ENCODE peak calls at places on chromosome 4, in five cellular contexts. A is AG04450, M is Caco-2, X is SJSA1, R is fibroblast of lung. Y is an unnamed sample. For H3K27me3, the result is how much of the 10 kb centered on the place peaks cover.

GRCh38 chr4:78953231-78953630 is 14.0 kb upstream of the PAQR3 start:
- DNase-seq in A (no peak), M (no peak), X (no peak), R (no peak), Y (no peak)

GRCh38 chr4:2337131-2337723 is 75.3 kb upstream of the MXD4 start:
- DNase-seq in A (no peak), M (no peak), X (no peak), R (no peak), Y (no peak)

GRCh38 chr4:37678624-37679023 is 7.6 kb downstream of the RELL1 start:
- DNase-seq in A (no peak), M (no peak), X (no peak), R (no peak), Y (no peak)

GRCh38 chr4:42649870-42650269 is 7.0 kb downstream of the ATP8A1 start:
- DNase-seq in A (no peak), M (no peak), X (no peak), R (no peak), Y (no peak)

GRCh38 chr4:118765399-118765798 is 70.5 kb downstream of the SEC24D start:
- DNase-seq in A (peak), M (no peak), X (no peak), R (peak), Y (no peak)

GRCh38 chr4:33013280-33013679 is 2293.1 kb downstream of the PCDH7 start:
- DNase-seq in A (no peak), M (no peak), X (no peak), R (no peak), Y (no peak)

GRCh38 chr4:2416564-2417195 is 1.8 kb downstream of the ZFYVE28 start:
- DNase-seq in A (no peak), M (no peak), X (no peak), R (no peak), Y (peak)

GRCh38 chr4:75948822-75949444 is 8.1 kb upstream of the NAAA start:
- DNase-seq in A (no peak), M (no peak), X (no peak), R (no peak), Y (no peak)

GRCh38 chr4:177986236-177986635 is 544.0 kb upstream of the AGA start:
- DNase-seq in A (no peak), M (no peak), X (no peak), R (no peak), Y (no peak)
- H3K27me3 ChIP-seq in A (under half), M (under half), X (under half), R (under half), Y (under half)

GRCh38 chr4:139556735-139557505 is 901 bp upstream of the SETD7 start:
- DNase-seq in A (no peak), M (peak), X (peak), R (no peak), Y (no peak)
- H3K27me3 ChIP-seq in A (under half), M (under half), X (under half), R (under half), Y (under half)

DNA sequence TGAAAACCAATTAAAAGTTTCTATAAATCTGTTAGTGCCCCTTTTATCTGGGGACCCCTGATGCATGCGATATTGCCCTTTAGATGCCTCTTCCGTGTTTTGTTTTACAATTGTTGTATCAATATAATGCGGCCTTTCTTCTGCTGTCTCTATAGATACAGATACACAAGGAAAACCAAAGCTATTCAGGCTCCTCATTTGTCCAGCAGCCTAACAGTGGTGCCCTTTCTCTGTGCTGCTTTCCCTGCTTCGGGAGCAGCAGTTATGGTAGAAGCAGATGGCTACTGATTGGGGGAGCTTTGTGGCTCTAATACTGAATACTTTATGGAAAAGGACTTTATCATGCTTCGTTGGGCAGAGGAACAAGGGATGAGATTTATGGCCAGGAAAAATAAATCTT is 10.6 kb upstream of the PRDM8 start:
- DNase-seq in A (no peak), M (no peak), X (no peak), R (no peak), Y (no peak)
- H3K27me3 ChIP-seq in A (under half), M (under half), X (under half), R (under half), Y (half or more)

GRCh38 chr4:820230-821172 is 5.4 kb downstream of the CPLX1 start:
- DNase-seq in A (no peak), M (no peak), X (no peak), R (no peak), Y (no peak)
- H3K27me3 ChIP-seq in A (half or more), M (under half), X (under half), R (under half), Y (under half)

GRCh38 chr4:1012031-1012739 is 759 bp downstream of the FGFRL1 start:
- DNase-seq in A (no peak), M (peak), X (no peak), R (no peak), Y (no peak)

GRCh38 chr4:1011022-1011694 is at the start of gene FGFRL1:
- DNase-seq in A (peak), M (peak), X (peak), R (peak), Y (peak)

GRCh38 chr4:1015179-1015578 is 3.8 kb downstream of the FGFRL1 start:
- DNase-seq in A (no peak), M (no peak), X (no peak), R (no peak), Y (no peak)

GRCh38 chr4:1014395-1015167 is 3.2 kb downstream of the FGFRL1 start:
- DNase-seq in A (no peak), M (no peak), X (no peak), R (no peak), Y (no peak)

GRCh38 chr4:1013225-1014073 is 2.0 kb downstream of the FGFRL1 start:
- DNase-seq in A (no peak), M (no peak), X (no peak), R (no peak), Y (no peak)
- H3K27me3 ChIP-seq in A (under half), M (under half), X (under half), R (under half), Y (under half)

GRCh38 chr4:7190278-7190594 is 2.1 kb upstream of the SORCS2 start:
- DNase-seq in A (no peak), M (no peak), X (no peak), R (no peak), Y (no peak)
- H3K27me3 ChIP-seq in A (half or more), M (under half), X (under half), R (under half), Y (under half)

GRCh38 chr4:825969-826330 is at the start of gene CPLX1:
- DNase-seq in A (no peak), M (peak), X (no peak), R (no peak), Y (no peak)
- H3K27me3 ChIP-seq in A (half or more), M (under half), X (under half), R (under half), Y (half or more)

DNA sequence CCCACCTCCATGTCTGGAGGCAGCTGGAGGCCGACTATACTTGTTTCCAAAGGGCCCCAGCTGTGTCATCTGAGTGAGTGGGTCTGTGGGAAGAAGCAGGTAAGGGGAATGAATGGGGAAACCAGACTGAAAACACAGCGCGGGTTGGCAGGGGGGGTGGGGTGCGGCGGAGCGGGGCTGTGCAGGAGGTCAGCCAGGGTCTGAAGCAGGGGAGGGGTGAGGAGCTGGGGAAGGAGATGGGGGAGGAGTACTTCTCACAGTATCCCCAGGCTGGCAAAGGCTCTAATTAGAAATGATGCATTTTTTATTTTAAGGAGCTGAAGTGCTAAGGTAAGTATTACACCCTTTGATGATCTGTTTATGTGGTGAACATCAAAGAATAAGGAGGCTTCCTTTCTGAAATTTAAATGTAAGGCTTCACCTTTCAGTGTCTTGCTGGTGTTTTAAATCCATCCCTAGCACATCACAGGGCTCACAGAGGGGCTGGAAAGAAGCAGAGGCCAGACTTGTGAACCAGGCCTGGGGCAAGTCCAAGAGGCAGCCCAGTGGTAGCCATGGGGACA is 37.5 kb downstream of the SMIM20 start:
- DNase-seq in A (no peak), M (no peak), X (no peak), R (no peak), Y (no peak)
- H3K27me3 ChIP-seq in A (under half), M (under half), X (under half), R (under half), Y (under half)